ENCODE peak calls at places on chromosome 4, in seven cellular contexts. H is heart left ventricle; U is activated T-cell treated with anti-CD3 and anti-CD28 coated beads, Interleukin-2, amount 50 U/mL, for 4 hours; J is stimulated activated CD4-positive, alpha-beta T cell treated with anti-CD3 and anti-CD28 coated beads, Interleukin-4, amount 100 ng/mL, for 4 hours; C is dermis microvascular lymphatic vessel endothelial cell; T is NCI-H1694 treated with DMSO at 0.1 percent for 48 hours; P is stimulated activated effector memory CD8-positive, alpha-beta T cell treated with anti-CD3 and anti-CD28 coated beads, Interleukin-12 subunit alpha, Interleukin-12 subunit beta, amount 100 ng/mL, for 72 hours. K is an unnamed sample.

GRCh38 chr4:90127706-90128345 is 632 bp downstream of the CCSER1 start:
- DNase-seq in U (no peak), C (no peak), J (no peak), P (no peak), H (peak; percentile 23), T (no peak), K (no peak)

GRCh38 chr4:77817304-77818076 is 1.7 kb downstream of the CNOT6L start:
- DNase-seq in U (no peak), J (no peak), P (no peak), H (no peak), T (no peak), C (no peak), K (no peak)

GRCh38 chr4:39814403-39815185 is 116.7 kb downstream of the UBE2K start:
- DNase-seq in H (no peak), T (no peak), U (no peak), J (no peak), C (no peak), P (peak; percentile 11), K (no peak)

GRCh38 chr4:180913750-180914149 is 1329.5 kb upstream of the TENM3 start:
- DNase-seq in U (no peak), C (no peak), H (no peak), J (no peak), P (no peak), T (no peak), K (no peak)

GRCh38 chr4:107721436-107722090 is 1.5 kb upstream of the PAPSS1 start:
- DNase-seq in H (no peak), J (peak; percentile 53), C (no peak), T (no peak), P (peak; percentile 14), U (peak; percentile 49), K (peak; percentile 48)

GRCh38 chr4:179110356-179110755 is 1668.1 kb upstream of the AGA start:
- DNase-seq in J (no peak), C (no peak), T (no peak), U (no peak), H (no peak), P (no peak), K (no peak)

GRCh38 chr4:158825443-158826036 is 56.7 kb downstream of the FNIP2 start:
- DNase-seq in P (no peak), U (no peak), H (no peak), C (no peak), T (no peak), J (no peak), K (no peak)

GRCh38 chr4:21013501-21013900 is 313.2 kb downstream of the PACRGL start:
- DNase-seq in U (no peak), T (no peak), C (no peak), P (no peak), H (no peak), J (no peak), K (no peak)

GRCh38 chr4:126727461-126727860 is 905.3 kb upstream of the INTU start:
- DNase-seq in C (no peak), H (no peak), T (no peak), P (no peak), J (no peak), U (no peak), K (no peak)

GRCh38 chr4:151806511-151806927 is 45.7 kb upstream of the GATB start:
- DNase-seq in P (no peak), T (no peak), U (no peak), H (peak; percentile 44), J (no peak), C (no peak), K (no peak)

GRCh38 chr4:187663076-187663475 is 332.5 kb upstream of the ZFP42 start:
- DNase-seq in C (no peak), T (no peak), H (no peak), J (no peak), P (no peak), U (no peak), K (no peak)

GRCh38 chr4:592825-593520 is 16.9 kb upstream of the TMEM271 start:
- DNase-seq in T (no peak), U (no peak), J (no peak), H (no peak), C (no peak), P (no peak), K (no peak)

GRCh38 chr4:85779165-85779564 is 304.2 kb downstream of the ARHGAP24 start:
- DNase-seq in C (no peak), H (no peak), U (no peak), P (no peak), J (no peak), T (no peak), K (no peak)

GRCh38 chr4:57916479-57916878 is 806.3 kb upstream of the IGFBP7 start:
- DNase-seq in H (no peak), T (no peak), C (no peak), J (no peak), P (no peak), U (no peak), K (no peak)

GRCh38 chr4:13944095-13944501 is 316.6 kb upstream of the BOD1L1 start:
- DNase-seq in J (no peak), P (no peak), C (no peak), H (peak; percentile 63), U (no peak), T (peak; percentile 90), K (no peak)

GRCh38 chr4:177190995-177191568 is 118.6 kb upstream of the NEIL3 start:
- DNase-seq in J (no peak), P (no peak), C (no peak), U (no peak), H (no peak), T (no peak), K (no peak)

GRCh38 chr4:148740701-148741100 is 298.5 kb upstream of the NR3C2 start:
- DNase-seq in U (no peak), J (no peak), C (no peak), P (no peak), H (no peak), T (no peak), K (no peak)

GRCh38 chr4:16661813-16662212 is 236.6 kb downstream of the LDB2 start:
- DNase-seq in H (no peak), J (no peak), U (no peak), C (no peak), T (no peak), P (no peak), K (no peak)

GRCh38 chr4:7761312-7761711 is 178.3 kb downstream of the AFAP1 start:
- DNase-seq in P (no peak), J (no peak), C (no peak), T (no peak), H (no peak), U (no peak), K (no peak)

GRCh38 chr4:120693817-120694216 is 228.7 kb downstream of the PRDM5 start:
- DNase-seq in J (no peak), C (no peak), H (no peak), P (no peak), T (no peak), U (no peak), K (no peak)

GRCh38 chr4:93237526-93237925 is 591.0 kb upstream of the ATOH1 start:
- DNase-seq in C (no peak), P (no peak), T (peak; percentile 74), J (no peak), H (no peak), U (no peak), K (no peak)

GRCh38 chr4:18082254-18082653 is 60.7 kb upstream of the LCORL start:
- DNase-seq in T (no peak), U (no peak), H (no peak), C (no peak), J (no peak), P (no peak), K (no peak)

GRCh38 chr4:175927121-175927520 is 115.1 kb upstream of the GPM6A start:
- DNase-seq in T (no peak), P (no peak), J (no peak), C (no peak), U (no peak), H (no peak), K (no peak)

GRCh38 chr4:337932-338758 is 531 bp downstream of the ZNF141 start:
- DNase-seq in J (peak; percentile 70), T (no peak), P (peak; percentile 24), C (no peak), U (peak; percentile 58), H (no peak), K (no peak)

GRCh38 chr4:68535976-68536375 is 40.1 kb downstream of the UGT2B17 start:
- DNase-seq in J (no peak), P (no peak), C (no peak), U (no peak), T (no peak), H (no peak), K (no peak)

GRCh38 chr4:177077572-177077971 is 232.1 kb upstream of the NEIL3 start:
- DNase-seq in P (no peak), T (no peak), J (no peak), C (no peak), U (no peak), H (no peak), K (no peak)

GRCh38 chr4:80922951-80923350 is 107.6 kb upstream of the BMP3 start:
- DNase-seq in T (no peak), P (no peak), J (no peak), C (no peak), U (no peak), H (no peak), K (no peak)